ENCODE peak calls at places on chromosomes 16 and 17, in nine cellular contexts. P is cardiac fibroblast; C is COR-L47; S is iPS-NIHi11; Q is effector memory CD4-positive, alpha-beta T cell; M is activated CD4-positive, CD25-positive, alpha-beta regulatory T cell treated with anti-CD3 and anti-CD28 coated beads, Interleukin-2, amount 50 U/mL, for 16 hours; N is endothelial cell; U is C1 segment of cervical spinal cord; Z is upper lobe of right lung. G is an unnamed sample.

GRCh38 chr16:968620-969019 is 2.2 kb downstream of the LMF1 start:
- DNase-seq in P (no peak), M (no peak), S (no peak), Z (no peak), Q (no peak), N (no peak), C (no peak), U (no peak), G (no peak)

GRCh38 chr17:8264320-8264719 is 15.2 kb downstream of the PFAS start:
- DNase-seq in M (no peak), Z (no peak), S (no peak), P (no peak), C (no peak), U (no peak), N (no peak), Q (no peak), G (no peak)

GRCh38 chr17:75908201-75908600 is 3.5 kb upstream of the MRPL38 start:
- DNase-seq in Q (no peak), Z (peak), P (no peak), U (no peak), N (no peak), S (no peak), M (no peak), C (peak), G (no peak)

GRCh38 chr17:40437095-40437732 is 6.0 kb upstream of the IGFBP4 start:
- DNase-seq in Z (no peak), M (no peak), N (no peak), Q (no peak), P (peak), C (no peak), U (no peak), S (no peak), G (no peak)

GRCh38 chr16:70496513-70496912 is 26.8 kb downstream of the COG4 start:
- DNase-seq in Z (no peak), U (no peak), P (no peak), Q (no peak), C (no peak), S (no peak), M (no peak), N (no peak), G (no peak)

GRCh38 chr17:18263885-18264682 is 3.6 kb downstream of the MIEF2 start:
- DNase-seq in U (no peak), C (no peak), Q (no peak), Z (no peak), S (no peak), P (no peak), N (no peak), M (no peak), G (no peak)

GRCh38 chr17:32015245-32016013 is 8.2 kb downstream of the LRRC37B start:
- DNase-seq in S (no peak), Q (no peak), Z (no peak), P (no peak), C (peak), U (no peak), M (no peak), N (no peak), G (no peak)

GRCh38 chr17:40510328-40510648 is 8.9 kb upstream of the TNS4 start:
- DNase-seq in Q (no peak), P (peak), S (no peak), C (peak), M (no peak), Z (peak), U (peak), N (no peak), G (no peak)

GRCh38 chr17:33310296-33310695 is 17.2 kb upstream of the ASIC2 start:
- DNase-seq in P (no peak), U (no peak), Q (no peak), S (no peak), N (no peak), Z (no peak), C (no peak), M (no peak), G (no peak)

GRCh38 chr16:71769222-71769621 is 39.4 kb downstream of the AP1G1 start:
- DNase-seq in M (no peak), Z (no peak), S (no peak), C (no peak), N (no peak), Q (no peak), U (no peak), P (peak), G (no peak)